ENCODE peak calls at places on chromosomes 13 and 19, in ten cellular contexts. N is Calu3; K is adipocyte; O is GDM1; P is GM06990; H is activated naive CD4-positive, alpha-beta T cell; Y is SK-MEL-5; Z is anterior cingulate cortex; J is HT1080; C is RPMI7951. I is an unnamed sample.

GRCh38 chr13:40564342-40564997 is 102.0 kb downstream of the FOXO1 start:
- DNase-seq in N (no peak), K (no peak), O (no peak), P (peak), H (no peak), Y (no peak), Z (no peak), J (no peak), C (no peak), I (no peak)

GRCh38 chr13:48429886-48430285 is 17.0 kb upstream of the LPAR6 start:
- DNase-seq in N (no peak), K (no peak), O (no peak), P (no peak), H (no peak), Y (no peak), Z (no peak), J (no peak), C (no peak), I (no peak)

GRCh38 chr19:58563034-58563573 is 4.7 kb upstream of the UBE2M start:
- DNase-seq in N (no peak), K (peak), O (no peak), P (no peak), H (no peak), Y (no peak), Z (no peak), J (no peak), C (no peak), I (peak)

GRCh38 chr13:38496956-38497355 is 147.3 kb downstream of the UFM1 start:
- DNase-seq in N (no peak), K (peak), O (no peak), P (no peak), H (no peak), Y (no peak), Z (no peak), J (no peak), C (no peak), I (no peak)

GRCh38 chr19:40420766-40421467 is 4.9 kb downstream of the SERTAD1 start:
- DNase-seq in N (peak), K (peak), O (peak), P (peak), H (peak), Y (peak), Z (peak), J (peak), C (peak), I (peak)

GRCh38 chr19:55692681-55693081 is 17.7 kb downstream of the EPN1 start:
- DNase-seq in N (no peak), K (no peak), O (no peak), P (no peak), H (no peak), Y (no peak), Z (no peak), J (no peak), C (no peak), I (no peak)

GRCh38 chr19:7793493-7793892 is 30.4 kb downstream of the CLEC4M start:
- DNase-seq in N (no peak), K (no peak), O (no peak), P (no peak), H (no peak), Y (no peak), Z (no peak), J (no peak), C (no peak), I (no peak)

GRCh38 chr13:102039264-102039663 is 362.6 kb downstream of the FGF14 start:
- DNase-seq in N (no peak), K (no peak), O (no peak), P (no peak), H (no peak), Y (no peak), Z (no peak), J (no peak), C (no peak), I (no peak)

GRCh38 chr13:21569686-21570085 is 34.3 kb downstream of the MICU2 start:
- DNase-seq in N (no peak), K (no peak), O (no peak), P (no peak), H (no peak), Y (no peak), Z (no peak), J (no peak), C (no peak), I (no peak)

GRCh38 chr19:47881757-47882156 is 4.4 kb downstream of the SULT2A1 start:
- DNase-seq in N (no peak), K (no peak), O (no peak), P (no peak), H (no peak), Y (peak), Z (no peak), J (no peak), C (no peak), I (no peak)

GRCh38 chr13:41700790-41701310 is 243.5 kb downstream of the RGCC start:
- DNase-seq in N (no peak), K (peak), O (peak), P (no peak), H (no peak), Y (no peak), Z (no peak), J (peak), C (peak), I (no peak)

GRCh38 chr13:50609016-50609415 is 234.5 kb downstream of the DLEU7 start:
- DNase-seq in N (no peak), K (no peak), O (no peak), P (no peak), H (no peak), Y (no peak), Z (no peak), J (no peak), C (no peak), I (no peak)

GRCh38 chr13:37138169-37138568 is 32.7 kb upstream of the CSNK1A1L start:
- DNase-seq in N (no peak), K (no peak), O (no peak), P (no peak), H (no peak), Y (peak), Z (no peak), J (peak), C (peak), I (no peak)

GRCh38 chr19:54477650-54478049 is 4.6 kb upstream of the CDC42EP5 start:
- DNase-seq in N (no peak), K (no peak), O (no peak), P (no peak), H (no peak), Y (peak), Z (no peak), J (no peak), C (no peak), I (peak)

GRCh38 chr13:62119739-62120700 is 704.4 kb upstream of the PCDH20 start:
- DNase-seq in N (no peak), K (peak), O (no peak), P (peak), H (no peak), Y (peak), Z (no peak), J (peak), C (peak), I (no peak)

GRCh38 chr19:46616631-46617322 is 8.1 kb downstream of the PTGIR start:
- DNase-seq in N (peak), K (peak), O (peak), P (peak), H (no peak), Y (peak), Z (no peak), J (peak), C (peak), I (peak)

GRCh38 chr13:113122571-113123225 is at the start of gene F10:
- DNase-seq in N (peak), K (peak), O (no peak), P (no peak), H (no peak), Y (no peak), Z (no peak), J (no peak), C (no peak), I (peak)

GRCh38 chr19:3234800-3235199 is 10.3 kb downstream of the CELF5 start:
- DNase-seq in N (peak), K (no peak), O (no peak), P (no peak), H (no peak), Y (no peak), Z (no peak), J (no peak), C (no peak), I (no peak)

GRCh38 chr13:87147076-87147475 is 524.1 kb upstream of the SLITRK5 start:
- DNase-seq in N (no peak), K (no peak), O (no peak), P (no peak), H (no peak), Y (no peak), Z (no peak), J (peak), C (peak), I (no peak)

GRCh38 chr19:359653-359925 is 15.0 kb upstream of the MIER2 start:
- DNase-seq in N (no peak), K (no peak), O (no peak), P (no peak), H (no peak), Y (no peak), Z (no peak), J (no peak), C (no peak), I (no peak)

GRCh38 chr19:49362048-49362925 is at the start of gene TEAD2:
- DNase-seq in N (peak), K (peak), O (no peak), P (no peak), H (no peak), Y (peak), Z (no peak), J (no peak), C (peak), I (peak)

GRCh38 chr19:46624958-46625661 is at the start of gene PTGIR:
- DNase-seq in N (no peak), K (peak), O (no peak), P (no peak), H (no peak), Y (no peak), Z (no peak), J (peak), C (peak), I (no peak)

GRCh38 chr19:1401138-1401888 is at the start of gene GAMT:
- DNase-seq in N (no peak), K (peak), O (peak), P (peak), H (peak), Y (peak), Z (no peak), J (no peak), C (no peak), I (no peak)

GRCh38 chr19:38291855-38292254 is 12.2 kb upstream of the C19orf33 start:
- DNase-seq in N (no peak), K (no peak), O (no peak), P (no peak), H (no peak), Y (no peak), Z (no peak), J (no peak), C (no peak), I (no peak)

GRCh38 chr19:45820413-45821102 is 5.5 kb upstream of the RSPH6A start:
- DNase-seq in N (no peak), K (no peak), O (no peak), P (no peak), H (no peak), Y (no peak), Z (no peak), J (no peak), C (no peak), I (no peak)

GRCh38 chr13:57326532-57326931 is 159.5 kb downstream of the PRR20E start:
- DNase-seq in N (no peak), K (no peak), O (no peak), P (no peak), H (no peak), Y (peak), Z (no peak), J (no peak), C (no peak), I (peak)

GRCh38 chr19:46963093-46963734 is 56.4 kb upstream of the NPAS1 start:
- DNase-seq in N (no peak), K (peak), O (no peak), P (no peak), H (no peak), Y (no peak), Z (no peak), J (peak), C (peak), I (no peak)

GRCh38 chr13:74767031-74767430 is 632.8 kb upstream of the KLF12 start:
- DNase-seq in N (no peak), K (peak), O (no peak), P (no peak), H (no peak), Y (no peak), Z (no peak), J (peak), C (no peak), I (no peak)

GRCh38 chr13:40402931-40403412 is 263.5 kb downstream of the FOXO1 start:
- DNase-seq in N (peak), K (peak), O (no peak), P (no peak), H (no peak), Y (peak), Z (no peak), J (peak), C (peak), I (peak)

GRCh38 chr13:110265682-110266430 is 41.1 kb downstream of the COL4A1 start:
- DNase-seq in N (no peak), K (no peak), O (no peak), P (no peak), H (no peak), Y (no peak), Z (no peak), J (no peak), C (no peak), I (no peak)

GRCh38 chr13:110412132-110412912 is 105.2 kb downstream of the COL4A2 start:
- DNase-seq in N (peak), K (peak), O (peak), P (peak), H (peak), Y (peak), Z (peak), J (peak), C (peak), I (peak)

GRCh38 chr19:1590641-1591397 is 1.8 kb downstream of the MBD3 start:
- DNase-seq in N (peak), K (peak), O (no peak), P (peak), H (no peak), Y (peak), Z (no peak), J (peak), C (no peak), I (peak)

GRCh38 chr19:56930647-56931592 is 90.4 kb upstream of the PEG3 start:
- DNase-seq in N (no peak), K (no peak), O (no peak), P (no peak), H (no peak), Y (no peak), Z (no peak), J (no peak), C (no peak), I (no peak)

GRCh38 chr19:11423804-11424318 is 4.7 kb upstream of the RGL3 start:
- DNase-seq in N (no peak), K (no peak), O (no peak), P (no peak), H (no peak), Y (no peak), Z (no peak), J (no peak), C (no peak), I (no peak)

GRCh38 chr19:49403404-49404187 is 15.5 kb downstream of the KASH5 start:
- DNase-seq in N (no peak), K (no peak), O (no peak), P (peak), H (no peak), Y (no peak), Z (no peak), J (peak), C (no peak), I (no peak)

GRCh38 chr13:22740264-22740663 is 440.5 kb upstream of the SGCG start:
- DNase-seq in N (no peak), K (no peak), O (no peak), P (no peak), H (no peak), Y (peak), Z (no peak), J (no peak), C (no peak), I (no peak)

GRCh38 chr19:34667349-34668076 is 9.4 kb downstream of the SCGB2B2 start:
- DNase-seq in N (no peak), K (peak), O (no peak), P (no peak), H (no peak), Y (no peak), Z (no peak), J (no peak), C (peak), I (peak)

I was measured in small intestine.